ENCODE peak calls at places on chromosomes 3 and 15, in ten cellular contexts. T is stromal cell of bone marrow, W is OCI-M1, N is NT2/D1, D is RCC 7860, B is epithelial cell of esophagus, U is WTC11, O is A549, V is right cardiac atrium, E is AG08396. G is an unnamed sample.
A peak's percentile ranks its signal among the peaks of the same experiment; 100 is the strongest.

GRCh38 chr3:115913069-115913686 is 289.9 kb downstream of the GAP43 start:
- DNase-seq in T (no peak), W (peak; percentile 53), N (no peak), D (peak; percentile 22), B (peak; percentile 20), U (no peak), O (no peak), V (no peak), E (no peak), G (no peak)

GRCh38 chr15:55774113-55774970 is 31.4 kb upstream of the PRTG start:
- DNase-seq in T (no peak), W (peak; percentile 78), N (no peak), D (no peak), B (peak; percentile 36), U (peak; percentile 84), O (peak; percentile 60), V (peak; percentile 29), E (peak; percentile 40), G (peak; percentile 20)

GRCh38 chr15:29196306-29196705 is 73.3 kb downstream of the NSMCE3 start:
- DNase-seq in T (no peak), W (no peak), N (peak; percentile 15), D (no peak), B (no peak), U (peak; percentile 69), O (no peak), V (no peak), E (no peak), G (no peak)

GRCh38 chr15:79702621-79703020 is 194.2 kb downstream of the MTHFS start:
- DNase-seq in T (no peak), W (no peak), N (no peak), D (no peak), B (no peak), U (no peak), O (no peak), V (no peak), E (no peak), G (no peak)

GRCh38 chr3:169044341-169045113 is 619.0 kb downstream of the MECOM start:
- DNase-seq in T (peak; percentile 73), W (no peak), N (no peak), D (peak; percentile 80), B (peak; percentile 85), U (no peak), O (peak; percentile 2), V (no peak), E (peak; percentile 8), G (no peak)

GRCh38 chr3:157104928-157105652 is 54.9 kb downstream of the CCNL1 start:
- DNase-seq in T (no peak), W (no peak), N (peak; percentile 49), D (no peak), B (no peak), U (peak; percentile 67), O (no peak), V (no peak), E (no peak), G (no peak)

GRCh38 chr15:29126208-29126536 is 143.4 kb downstream of the NSMCE3 start:
- DNase-seq in T (no peak), W (no peak), N (no peak), D (no peak), B (no peak), U (no peak), O (no peak), V (no peak), E (no peak), G (no peak)

GRCh38 chr3:108835101-108835500 is 12.5 kb downstream of the TRAT1 start:
- DNase-seq in T (no peak), W (no peak), N (no peak), D (no peak), B (peak; percentile 24), U (no peak), O (no peak), V (no peak), E (no peak), G (no peak)

GRCh38 chr3:60064210-60065178 is 1014.7 kb upstream of the CFAP20DC start:
- DNase-seq in T (peak; percentile 36), W (peak; percentile 23), N (no peak), D (no peak), B (peak; percentile 49), U (no peak), O (no peak), V (no peak), E (peak; percentile 6), G (no peak)

GRCh38 chr15:88636654-88637053 is 2.2 kb upstream of the ISG20 start:
- DNase-seq in T (no peak), W (no peak), N (no peak), D (no peak), B (peak; percentile 41), U (no peak), O (no peak), V (no peak), E (no peak), G (no peak)

GRCh38 chr3:10930641-10931040 is 61.9 kb upstream of the SLC6A1 start:
- DNase-seq in T (no peak), W (no peak), N (no peak), D (no peak), B (no peak), U (no peak), O (no peak), V (no peak), E (no peak), G (no peak)

G was measured in activated T-helper 2 cell treated with anti-CD3 and anti-CD28 coated beads, Interferon-gamma antibody, Interleukin-2, Interleukin-4, amounts not matched to agents 10 μg/mL and 5 μg/mL and 100 μg/mL, durations not matched to agents 14 hours and 24 hours and 36 hours.